ENCODE peak calls at places on chromosome 16, in six cellular contexts. R is progenitor cell of endocrine pancreas, J is fibroblast of the aortic adventitia, Z is Panc1, X is psoas muscle, L is A549. B is an unnamed sample.

GRCh38 chr16:3920206-3920605 is 39.7 kb upstream of the CREBBP start:
- DNase-seq in R (no peak), J (no peak), X (no peak), Z (no peak), L (no peak), B (no peak)

GRCh38 chr16:77789646-77790370 is 1.4 kb downstream of the VAT1L start:
- DNase-seq in J (peak), L (no peak), X (no peak), Z (no peak), R (no peak), B (no peak)

GRCh38 chr16:89958068-89958467 is 9.5 kb downstream of the DEF8 start:
- DNase-seq in J (no peak), X (no peak), R (no peak), Z (no peak), L (peak), B (no peak)

GRCh38 chr16:23408242-23409201 is 44.5 kb downstream of the COG7 start:
- DNase-seq in L (no peak), R (no peak), J (peak), Z (no peak), X (peak), B (peak)

GRCh38 chr16:89279666-89280481 is 62.4 kb downstream of the ZNF778 start:
- DNase-seq in Z (no peak), X (no peak), J (no peak), R (no peak), L (no peak), B (no peak)

GRCh38 chr16:85429776-85430522 is 183.2 kb upstream of the GSE1 start:
- DNase-seq in R (no peak), X (no peak), J (no peak), L (no peak), Z (no peak), B (no peak)

GRCh38 chr16:23137256-23137655 is 12.0 kb downstream of the USP31 start:
- DNase-seq in Z (no peak), J (no peak), L (no peak), R (no peak), X (no peak), B (no peak)

GRCh38 chr16:23858496-23859062 is 22.8 kb downstream of the PRKCB start:
- DNase-seq in Z (no peak), J (no peak), L (no peak), X (no peak), R (no peak), B (no peak)

GRCh38 chr16:74999208-74999682 is 421 bp downstream of the ZNRF1 start:
- DNase-seq in X (peak), J (peak), L (no peak), Z (no peak), R (peak), B (peak)

GRCh38 chr16:60686824-60687223 is 1349.4 kb downstream of the CDH8 start:
- DNase-seq in X (no peak), J (no peak), Z (no peak), L (no peak), R (no peak), B (no peak)

GRCh38 chr16:66443269-66443652 is 16.2 kb downstream of the BEAN1 start:
- DNase-seq in Z (no peak), R (no peak), J (peak), X (no peak), L (no peak), B (no peak)

GRCh38 chr16:56600398-56600999 is 7.9 kb upstream of the MT2A start:
- DNase-seq in L (peak), X (no peak), Z (no peak), J (peak), R (no peak), B (peak)

GRCh38 chr16:58464047-58464915 is 35.7 kb upstream of the NDRG4 start:
- DNase-seq in L (no peak), J (no peak), X (no peak), Z (no peak), R (peak), B (no peak)

GRCh38 chr16:66273036-66273435 is 93.5 kb upstream of the CDH5 start:
- DNase-seq in L (no peak), R (no peak), X (no peak), Z (no peak), J (no peak), B (no peak)

GRCh38 chr16:14309906-14310305 is 238.8 kb downstream of the MRTFB start:
- DNase-seq in X (no peak), Z (no peak), J (peak), R (no peak), L (peak), B (peak)

GRCh38 chr16:13956635-13957196 is 36.8 kb downstream of the ERCC4 start:
- DNase-seq in X (no peak), L (no peak), R (no peak), Z (peak), J (no peak), B (no peak)

GRCh38 chr16:16014329-16015224 is 65.2 kb downstream of the ABCC1 start:
- DNase-seq in Z (no peak), R (no peak), X (peak), J (peak), L (peak), B (no peak)

GRCh38 chr16:27925612-27926011 is 137.9 kb downstream of the GSG1L start:
- DNase-seq in R (no peak), Z (no peak), L (no peak), X (no peak), J (no peak), B (no peak)

GRCh38 chr16:11102523-11102898 is 153.5 kb downstream of the SOCS1 start:
- DNase-seq in J (no peak), Z (no peak), X (no peak), R (no peak), L (no peak), B (no peak)

GRCh38 chr16:2238396-2239230 is 2.4 kb downstream of the DNASE1L2 start:
- DNase-seq in R (no peak), L (no peak), J (no peak), Z (no peak), X (no peak), B (no peak)

GRCh38 chr16:15960124-15960971 is 10.9 kb downstream of the ABCC1 start:
- DNase-seq in R (no peak), J (no peak), L (no peak), Z (no peak), X (no peak), B (no peak)

GRCh38 chr16:54277845-54278703 is 8.5 kb downstream of the IRX3 start:
- DNase-seq in R (no peak), J (no peak), X (no peak), L (no peak), Z (no peak), B (no peak)

GRCh38 chr16:26701243-26701886 is 365.4 kb upstream of the C16orf82 start:
- DNase-seq in J (no peak), Z (no peak), X (no peak), R (no peak), L (no peak), B (no peak)

GRCh38 chr16:74577882-74578366 is 29.0 kb downstream of the GLG1 start:
- DNase-seq in X (no peak), Z (no peak), L (no peak), R (no peak), J (peak), B (peak)

GRCh38 chr16:46733319-46733830 is 14.8 kb downstream of the MYLK3 start:
- DNase-seq in L (no peak), J (no peak), R (no peak), Z (no peak), X (no peak), B (no peak)

GRCh38 chr16:85490971-85491771 is 122.0 kb upstream of the GSE1 start:
- DNase-seq in R (no peak), J (no peak), Z (peak), X (no peak), L (peak), B (no peak)

GRCh38 chr16:53654946-53655345 is 48.7 kb downstream of the RPGRIP1L start:
- DNase-seq in R (no peak), X (no peak), L (no peak), J (no peak), Z (no peak), B (no peak)

GRCh38 chr16:71883849-71884638 is at the start of gene ZNF821:
- DNase-seq in L (peak), R (peak), Z (no peak), J (peak), X (peak), B (peak)

GRCh38 chr16:6571044-6571443 is 761.6 kb upstream of the RBFOX1 start:
- DNase-seq in X (no peak), L (no peak), Z (no peak), J (no peak), R (no peak), B (no peak)

GRCh38 chr16:6570520-6570919 is 762.1 kb upstream of the RBFOX1 start:
- DNase-seq in Z (no peak), L (no peak), R (no peak), J (no peak), X (no peak), B (no peak)

GRCh38 chr16:6576646-6577045 is 756.0 kb upstream of the RBFOX1 start:
- DNase-seq in R (no peak), X (no peak), L (no peak), Z (no peak), J (no peak), B (no peak)

GRCh38 chr16:6574146-6574545 is 758.5 kb upstream of the RBFOX1 start:
- DNase-seq in X (no peak), J (no peak), R (no peak), Z (no peak), L (no peak), B (no peak)

GRCh38 chr16:6573577-6573976 is 759.1 kb upstream of the RBFOX1 start:
- DNase-seq in R (peak), Z (no peak), X (no peak), J (no peak), L (no peak), B (no peak)
- TF ChIP-seq CTCF in R (peak), Z (peak), X (no peak), J (no peak), L (no peak), B (no peak)

DNA sequence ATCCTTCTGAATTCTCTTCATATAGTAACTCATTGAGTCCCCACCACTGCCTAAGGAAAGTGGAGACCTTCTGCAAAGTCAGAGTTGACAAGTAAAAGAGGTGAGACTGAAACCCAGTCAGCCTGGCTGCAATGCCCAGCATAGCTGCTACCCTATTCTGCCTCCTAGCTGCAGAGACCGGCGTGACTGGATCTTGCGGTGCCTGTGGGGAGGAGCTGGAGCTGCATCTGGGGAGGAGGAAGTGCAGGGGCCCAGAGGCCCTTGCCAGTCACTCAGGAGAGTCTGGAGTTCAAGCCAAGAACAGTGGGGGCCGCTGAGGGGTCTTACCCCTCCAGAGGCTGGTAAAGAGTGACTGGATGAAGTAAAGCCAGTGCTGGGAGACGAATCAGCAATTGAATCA is 35.0 kb upstream of the ZNF423 start:
- DNase-seq in J (no peak), L (no peak), R (no peak), X (no peak), Z (no peak), B (no peak)
- TF ChIP-seq CTCF in J (no peak), L (no peak), R (peak), X (peak), Z (no peak), B (peak)

GRCh38 chr16:81499576-81500380 is 55.2 kb downstream of the CMIP start:
- DNase-seq in L (no peak), R (no peak), J (no peak), X (peak), Z (no peak), B (no peak)
- TF ChIP-seq CTCF in L (no peak), R (no peak), J (no peak), X (no peak), Z (no peak), B (no peak)

GRCh38 chr16:732332-732731 is 5.4 kb downstream of the HAGHL start:
- DNase-seq in Z (no peak), X (no peak), J (no peak), R (no peak), L (no peak), B (no peak)

GRCh38 chr16:733382-734207 is 6.7 kb downstream of the HAGHL start:
- DNase-seq in R (no peak), Z (no peak), X (no peak), J (no peak), L (no peak), B (no peak)

GRCh38 chr16:734208-734980 is 6.4 kb downstream of the CIAO3 start:
- DNase-seq in X (no peak), J (no peak), Z (no peak), L (no peak), R (no peak), B (no peak)

GRCh38 chr16:730666-731509 is 4.0 kb downstream of the HAGHL start:
- DNase-seq in J (no peak), Z (no peak), R (no peak), X (no peak), L (no peak), B (no peak)

GRCh38 chr16:732936-733335 is 6.0 kb downstream of the HAGHL start:
- DNase-seq in J (no peak), L (no peak), Z (no peak), X (no peak), R (no peak), B (no peak)
- TF ChIP-seq CTCF in J (no peak), L (no peak), Z (no peak), X (no peak), R (no peak), B (no peak)

DNA sequence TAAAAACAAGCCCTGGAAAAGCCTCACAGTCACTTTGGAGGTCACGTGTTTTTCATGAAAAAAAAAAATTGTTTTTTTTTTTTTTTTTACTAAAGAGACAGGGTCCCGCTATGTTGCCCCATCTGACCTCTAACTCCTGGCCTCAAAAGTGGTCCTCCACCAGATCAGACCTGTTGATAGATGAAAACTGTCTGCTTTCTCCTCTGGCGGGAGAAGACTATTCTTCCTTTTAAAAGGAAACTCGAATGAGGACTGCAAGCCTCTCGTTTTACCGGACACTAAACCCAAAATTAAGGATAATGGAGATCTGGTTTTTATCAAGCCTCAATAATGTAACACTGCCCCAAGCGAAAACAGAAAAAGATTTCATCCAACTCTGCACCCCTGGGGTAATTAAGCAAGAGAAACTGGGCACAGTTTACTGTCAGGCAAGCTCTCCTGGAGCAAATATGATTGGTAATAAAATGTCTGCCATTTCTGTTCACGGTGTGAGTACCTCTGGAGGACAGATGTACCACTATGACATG is 25.8 kb downstream of the ZCCHC14 start:
- DNase-seq in Z (no peak), L (no peak), R (no peak), X (no peak), J (no peak), B (no peak)
- TF ChIP-seq CTCF in Z (no peak), L (no peak), R (no peak), X (no peak), J (no peak), B (no peak)

DNA sequence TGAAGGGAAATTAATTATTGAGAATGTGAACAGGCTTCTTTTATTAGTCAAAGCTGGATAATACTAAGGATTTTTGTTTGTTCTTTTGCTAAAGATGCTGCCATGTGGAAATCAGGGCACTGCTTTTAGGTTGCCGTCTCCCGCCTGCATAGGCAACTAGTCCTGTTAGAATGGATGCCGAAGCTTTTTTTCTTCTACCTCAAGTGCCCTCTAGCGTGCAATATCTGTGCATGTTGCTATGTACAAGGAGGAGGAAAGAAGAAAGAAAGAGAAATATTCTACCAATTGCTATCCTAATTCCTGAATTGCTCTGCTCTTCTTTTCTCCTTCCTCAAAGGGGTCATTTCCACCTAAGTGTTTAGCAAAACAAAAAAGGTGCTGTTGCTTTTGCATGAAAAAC is 5.2 kb upstream of the CDH8 start:
- DNase-seq in R (peak), X (no peak), L (peak), Z (no peak), J (no peak), B (peak)
- TF ChIP-seq CTCF in R (peak), X (no peak), L (peak), Z (peak), J (no peak), B (peak)

GRCh38 chr16:65124596-65124995 is 2.7 kb upstream of the CDH11 start:
- DNase-seq in Z (no peak), X (no peak), L (no peak), J (no peak), R (no peak), B (no peak)

GRCh38 chr16:65123846-65124513 is 2.1 kb upstream of the CDH11 start:
- DNase-seq in J (no peak), Z (no peak), L (no peak), X (no peak), R (no peak), B (no peak)

GRCh38 chr16:65125871-65126270 is 4.0 kb upstream of the CDH11 start:
- DNase-seq in Z (no peak), J (peak), L (no peak), R (no peak), X (no peak), B (no peak)

GRCh38 chr16:65125322-65125721 is 3.5 kb upstream of the CDH11 start:
- DNase-seq in R (no peak), J (peak), Z (no peak), L (no peak), X (no peak), B (no peak)

GRCh38 chr16:65126845-65127624 is 5.2 kb upstream of the CDH11 start:
- DNase-seq in Z (no peak), R (no peak), X (no peak), L (no peak), J (no peak), B (no peak)
- TF ChIP-seq CTCF in Z (peak), R (peak), X (peak), L (no peak), J (peak), B (peak)

GRCh38 chr16:48044117-48044516 is 111.7 kb downstream of the ABCC12 start:
- DNase-seq in J (no peak), X (no peak), R (no peak), L (no peak), Z (no peak), B (no peak)

GRCh38 chr16:48047755-48048154 is 108.0 kb downstream of the ABCC12 start:
- DNase-seq in X (no peak), R (no peak), J (no peak), Z (no peak), L (no peak), B (no peak)

GRCh38 chr16:48047273-48047672 is 108.5 kb downstream of the ABCC12 start:
- DNase-seq in Z (no peak), R (no peak), L (no peak), J (no peak), X (no peak), B (no peak)

GRCh38 chr16:48041861-48042435 is 113.8 kb downstream of the ABCC12 start:
- DNase-seq in X (no peak), J (no peak), R (peak), L (no peak), Z (no peak), B (no peak)
- TF ChIP-seq CTCF in X (peak), J (no peak), R (peak), L (no peak), Z (no peak), B (no peak)

DNA sequence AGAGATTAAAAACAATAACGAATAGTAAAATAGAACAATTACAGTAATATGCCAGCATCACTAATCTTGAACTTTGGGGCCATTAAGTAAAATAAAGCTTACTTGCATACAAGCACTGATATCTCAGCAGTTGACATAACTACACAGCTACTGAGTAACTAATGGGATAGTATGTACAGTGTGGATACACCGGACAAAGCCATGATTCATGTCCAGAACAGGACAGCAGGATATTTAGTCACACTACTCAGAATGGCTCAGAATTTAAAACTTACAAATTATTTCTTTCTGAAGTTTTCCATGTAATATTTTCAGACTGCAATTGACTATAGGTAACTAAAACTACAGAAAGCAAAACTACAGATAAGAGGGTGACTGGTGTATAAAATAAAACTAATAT is 427.5 kb downstream of the CDH13 start:
- DNase-seq in J (no peak), Z (no peak), L (no peak), X (no peak), R (no peak), B (no peak)
- TF ChIP-seq CTCF in J (no peak), Z (no peak), L (no peak), X (no peak), R (no peak), B (no peak)

GRCh38 chr16:21949713-21950260 is 3.4 kb upstream of the UQCRC2 start:
- DNase-seq in Z (no peak), X (no peak), L (no peak), R (no peak), J (no peak), B (no peak)

GRCh38 chr16:21950782-21951521 is 2.2 kb upstream of the UQCRC2 start:
- DNase-seq in J (peak), L (peak), Z (peak), X (no peak), R (no peak), B (peak)

GRCh38 chr16:21952040-21952792 is 945 bp upstream of the UQCRC2 start:
- DNase-seq in R (peak), J (peak), Z (no peak), X (peak), L (peak), B (peak)

GRCh38 chr16:21943571-21943970 is 9.6 kb upstream of the UQCRC2 start:
- DNase-seq in L (no peak), J (no peak), Z (no peak), X (no peak), R (no peak), B (no peak)

GRCh38 chr16:21946889-21947635 is 6.1 kb upstream of the UQCRC2 start:
- DNase-seq in R (no peak), L (no peak), X (no peak), J (no peak), Z (no peak), B (no peak)
- TF ChIP-seq CTCF in R (no peak), L (no peak), X (no peak), J (no peak), Z (no peak), B (no peak)